ENCODE peak calls at places on chromosome 5, in eight cellular contexts. T is heart left ventricle, L is cardiac fibroblast, W is upper lobe of right lung, K is IMR-90, G is OCI-LY7, X is body of pancreas, S is GM12865. V is an unnamed sample.

GRCh38 chr5:168947212-168947868 is 353.6 kb downstream of the SLIT3 start:
- DNase-seq in G (peak), S (peak), W (no peak), T (peak), L (peak), K (peak), X (peak), V (peak)

GRCh38 chr5:89584339-89584956 is 701.5 kb upstream of the MEF2C start:
- DNase-seq in W (no peak), K (peak), G (no peak), T (no peak), L (peak), S (no peak), X (no peak), V (peak)

GRCh38 chr5:90144625-90145327 is 264.8 kb downstream of the CETN3 start:
- DNase-seq in W (no peak), X (no peak), T (no peak), S (no peak), L (peak), K (no peak), G (no peak), V (peak)

GRCh38 chr5:14204785-14205321 is 61.7 kb downstream of the TRIO start:
- DNase-seq in G (peak), T (peak), X (peak), S (peak), K (peak), L (peak), W (peak), V (peak)

GRCh38 chr5:42951169-42951846 is 88.8 kb downstream of the ANXA2R start:
- DNase-seq in W (peak), T (peak), S (peak), K (peak), L (peak), X (peak), G (peak), V (peak)

GRCh38 chr5:131647078-131647769 is 12.2 kb upstream of the RAPGEF6 start:
- DNase-seq in S (peak), L (no peak), X (no peak), T (no peak), G (peak), W (no peak), K (no peak), V (no peak)

GRCh38 chr5:55821731-55822512 is 29.2 kb upstream of the IL31RA start:
- DNase-seq in S (no peak), K (no peak), W (peak), L (peak), X (peak), T (peak), G (no peak), V (peak)

GRCh38 chr5:67774153-67774552 is 441.4 kb upstream of the PIK3R1 start:
- DNase-seq in X (no peak), W (no peak), S (no peak), T (no peak), K (no peak), G (no peak), L (peak), V (no peak)

GRCh38 chr5:39369123-39369815 is 5.0 kb upstream of the C9 start:
- DNase-seq in W (no peak), T (no peak), K (no peak), L (no peak), G (no peak), X (no peak), S (no peak), V (no peak)

GRCh38 chr5:105953616-105954015 is 1717.1 kb downstream of the EFNA5 start:
- DNase-seq in S (no peak), W (no peak), L (no peak), G (no peak), X (no peak), K (no peak), T (no peak), V (no peak)

GRCh38 chr5:172423379-172424110 is 30.8 kb downstream of the SH3PXD2B start:
- DNase-seq in L (no peak), G (no peak), X (no peak), S (no peak), T (peak), K (no peak), W (no peak), V (no peak)

GRCh38 chr5:174317261-174317894 is 271.9 kb downstream of the NSG2 start:
- DNase-seq in W (peak), S (peak), K (peak), X (peak), L (peak), G (peak), T (no peak), V (peak)

GRCh38 chr5:132180134-132180745 is 47.4 kb downstream of the P4HA2 start:
- DNase-seq in K (peak), S (peak), X (peak), G (peak), W (no peak), T (no peak), L (peak), V (peak)

GRCh38 chr5:79685621-79686020 is 4.0 kb upstream of the CMYA5 start:
- DNase-seq in G (no peak), K (peak), T (no peak), W (no peak), L (no peak), X (no peak), S (no peak), V (peak)

GRCh38 chr5:20166496-20166895 is 178.5 kb upstream of the CDH18 start:
- DNase-seq in W (no peak), G (no peak), T (no peak), X (no peak), S (no peak), L (no peak), K (no peak), V (no peak)

GRCh38 chr5:171757853-171758535 is 27.6 kb upstream of the SMIM23 start:
- DNase-seq in K (peak), T (no peak), G (no peak), L (peak), X (no peak), W (no peak), S (no peak), V (peak)

GRCh38 chr5:33894566-33894965 is 2.8 kb upstream of the ADAMTS12 start:
- DNase-seq in X (no peak), G (no peak), S (no peak), K (peak), T (no peak), L (peak), W (no peak), V (no peak)

GRCh38 chr5:33891731-33892418 is at the start of gene ADAMTS12:
- DNase-seq in G (no peak), K (peak), S (peak), L (peak), X (peak), W (peak), T (peak), V (peak)

GRCh38 chr5:33890633-33891032 is 1.2 kb downstream of the ADAMTS12 start:
- DNase-seq in W (no peak), L (peak), K (peak), S (peak), X (no peak), G (no peak), T (no peak), V (peak)

GRCh38 chr5:33890147-33890546 is 1.6 kb downstream of the ADAMTS12 start:
- DNase-seq in T (no peak), S (no peak), L (peak), X (no peak), G (no peak), W (no peak), K (peak), V (peak)

GRCh38 chr5:33892419-33893151 is 795 bp upstream of the ADAMTS12 start:
- DNase-seq in X (peak), W (no peak), T (no peak), K (peak), S (no peak), G (no peak), L (peak), V (peak)
- H3K4me3 ChIP-seq in X (no peak), W (peak), T (peak), K (peak), S (no peak), G (no peak), L (peak), V (peak)

GRCh38 chr5:158741296-158741695 is 358.4 kb downstream of the EBF1 start:
- DNase-seq in G (no peak), K (no peak), L (no peak), X (no peak), S (no peak), T (no peak), W (no peak), V (no peak)

GRCh38 chr5:158737536-158738027 is 362.1 kb downstream of the EBF1 start:
- DNase-seq in S (no peak), L (no peak), T (no peak), G (no peak), X (no peak), K (no peak), W (no peak), V (no peak)

GRCh38 chr5:158736134-158736533 is 363.6 kb downstream of the EBF1 start:
- DNase-seq in T (no peak), S (no peak), G (no peak), X (no peak), K (no peak), L (no peak), W (no peak), V (no peak)

GRCh38 chr5:158740358-158740757 is 359.4 kb downstream of the EBF1 start:
- DNase-seq in G (no peak), L (no peak), K (no peak), S (no peak), W (no peak), T (no peak), X (no peak), V (no peak)

GRCh38 chr5:158739941-158740340 is 359.8 kb downstream of the EBF1 start:
- DNase-seq in L (peak), G (no peak), X (no peak), W (no peak), T (no peak), S (no peak), K (no peak), V (peak)
- TF ChIP-seq CTCF in L (peak), G (no peak), X (no peak), W (peak), T (no peak), S (no peak), K (no peak), V (peak)

GRCh38 chr5:150527038-150527437 is 19.1 kb downstream of the NDST1 start:
- DNase-seq in G (no peak), K (no peak), L (no peak), S (no peak), T (peak), W (no peak), X (no peak), V (no peak)

GRCh38 chr5:150529147-150529546 is 21.2 kb downstream of the NDST1 start:
- DNase-seq in L (no peak), T (no peak), K (no peak), W (no peak), X (no peak), G (no peak), S (no peak), V (no peak)

GRCh38 chr5:150525781-150526180 is 17.9 kb downstream of the NDST1 start:
- DNase-seq in T (peak), K (no peak), G (no peak), S (no peak), W (no peak), L (no peak), X (no peak), V (no peak)

GRCh38 chr5:150529555-150529954 is 21.6 kb downstream of the NDST1 start:
- DNase-seq in T (no peak), X (no peak), L (no peak), S (no peak), K (no peak), W (no peak), G (no peak), V (no peak)

DNA sequence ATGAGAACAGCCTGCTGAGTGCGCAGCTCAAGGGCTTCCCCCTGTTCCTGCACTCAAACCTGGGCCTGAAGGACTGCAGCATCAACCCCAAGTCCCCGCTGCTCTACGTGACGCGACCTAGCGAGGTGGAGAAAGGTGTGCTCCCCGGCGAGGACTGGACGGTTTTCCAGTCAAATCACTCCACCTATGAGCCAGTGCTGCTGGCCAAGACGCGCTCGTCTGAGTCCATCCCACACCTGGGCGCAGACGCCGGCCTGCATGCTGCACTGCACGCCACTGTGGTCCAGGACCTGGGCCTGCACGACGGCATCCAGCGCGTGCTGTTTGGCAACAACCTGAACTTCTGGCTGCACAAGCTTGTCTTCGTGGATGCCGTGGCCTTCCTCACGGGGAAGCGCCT is 19.9 kb downstream of the NDST1 start:
- DNase-seq in W (no peak), K (no peak), S (no peak), T (peak), G (no peak), X (no peak), L (no peak), V (no peak)
- H3K4me3 ChIP-seq in W (no peak), K (no peak), S (no peak), T (no peak), G (no peak), X (no peak), L (no peak), V (no peak)

DNA sequence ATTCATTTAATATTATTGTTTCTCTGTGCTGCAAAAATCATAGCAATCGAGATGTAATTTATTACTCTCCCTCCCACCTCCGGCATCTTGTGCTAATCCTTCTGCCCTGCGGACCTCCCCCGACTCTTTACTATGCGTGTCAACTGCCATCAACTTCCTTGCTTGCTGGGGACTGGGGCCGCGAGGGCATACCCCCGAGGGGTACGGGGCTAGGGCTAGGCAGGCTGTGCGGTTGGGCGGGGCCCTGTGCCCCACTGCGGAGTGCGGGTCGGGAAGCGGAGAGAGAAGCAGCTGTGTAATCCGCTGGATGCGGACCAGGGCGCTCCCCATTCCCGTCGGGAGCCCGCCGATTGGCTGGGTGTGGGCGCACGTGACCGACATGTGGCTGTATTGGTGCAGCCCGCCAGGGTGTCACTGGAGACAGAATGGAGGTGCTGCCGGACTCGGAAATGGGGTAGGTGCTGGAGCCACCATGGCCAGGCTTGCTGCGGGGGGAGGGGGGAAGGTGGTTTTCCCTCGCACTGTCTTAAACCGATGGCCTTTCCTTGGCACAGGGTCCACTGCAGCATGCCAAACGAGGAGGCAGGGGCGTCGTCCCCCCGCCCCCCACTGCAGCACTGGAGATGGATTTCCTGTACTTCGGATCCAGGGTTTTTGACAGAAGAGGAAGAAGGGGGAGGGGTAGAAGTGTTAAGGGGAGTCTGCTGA is at the start of gene APC:
- DNase-seq in X (peak), G (peak), L (peak), T (peak), K (peak), S (peak), W (peak), V (peak)
- TF ChIP-seq CTCF in X (peak), G (no peak), L (no peak), T (peak), K (no peak), S (no peak), W (no peak), V (no peak)

DNA sequence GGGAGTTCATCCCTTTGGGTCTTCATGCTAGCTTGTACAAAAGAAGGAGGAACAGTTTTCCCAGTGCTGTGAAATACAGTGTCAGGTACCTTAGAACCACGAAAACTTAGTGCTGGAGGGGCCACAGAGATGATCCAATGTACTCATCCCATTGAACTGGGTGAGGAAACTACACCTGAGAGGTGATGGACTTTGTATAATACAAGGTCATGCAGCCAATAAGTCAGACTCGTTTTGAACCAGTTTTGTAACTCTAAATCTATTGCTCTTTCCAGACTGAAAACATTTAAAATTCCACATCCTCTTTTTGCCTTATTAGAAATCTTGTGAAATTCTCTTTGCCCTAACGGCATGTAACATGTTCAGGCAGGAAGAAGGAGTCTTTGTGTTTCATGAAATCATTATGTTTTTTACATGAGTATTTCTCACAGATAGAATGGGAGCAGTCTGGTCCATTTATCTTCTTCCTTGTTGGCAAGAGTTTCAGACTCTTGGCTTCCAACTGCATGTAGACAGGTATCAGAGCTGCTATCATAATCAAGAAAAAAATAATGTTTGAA is 146.8 kb upstream of the FBXL7 start:
- DNase-seq in X (no peak), K (no peak), L (no peak), S (no peak), G (no peak), W (no peak), T (no peak), V (no peak)
- H3K4me3 ChIP-seq in X (no peak), K (no peak), L (no peak), S (no peak), G (no peak), W (no peak), T (no peak), V (no peak)

GRCh38 chr5:61625682-61626620 is 293.9 kb downstream of the ZSWIM6 start:
- DNase-seq in K (peak), G (no peak), X (peak), L (peak), S (peak), T (peak), W (peak), V (peak)

GRCh38 chr5:61620660-61621650 is 288.9 kb downstream of the ZSWIM6 start:
- DNase-seq in X (peak), G (no peak), K (no peak), S (no peak), W (no peak), L (no peak), T (no peak), V (peak)

GRCh38 chr5:61624553-61624952 is 292.5 kb downstream of the ZSWIM6 start:
- DNase-seq in G (no peak), W (no peak), T (no peak), S (no peak), L (no peak), K (no peak), X (no peak), V (no peak)

GRCh38 chr5:61624966-61625681 is 293.1 kb downstream of the ZSWIM6 start:
- DNase-seq in T (no peak), L (no peak), X (no peak), S (no peak), K (no peak), G (no peak), W (no peak), V (no peak)

GRCh38 chr5:61623401-61624069 is 291.5 kb downstream of the ZSWIM6 start:
- DNase-seq in X (no peak), W (no peak), K (no peak), S (peak), G (no peak), L (no peak), T (no peak), V (no peak)
- TF ChIP-seq CTCF in X (no peak), W (peak), K (peak), S (peak), G (peak), L (no peak), T (no peak), V (peak)

GRCh38 chr5:127758884-127759283 is 55.7 kb downstream of the CCDC192 start:
- DNase-seq in X (peak), K (no peak), W (no peak), L (peak), T (no peak), G (no peak), S (no peak), V (no peak)
- H3K4me3 ChIP-seq in X (no peak), K (no peak), W (no peak), L (no peak), T (no peak), G (no peak), S (no peak), V (no peak)

DNA sequence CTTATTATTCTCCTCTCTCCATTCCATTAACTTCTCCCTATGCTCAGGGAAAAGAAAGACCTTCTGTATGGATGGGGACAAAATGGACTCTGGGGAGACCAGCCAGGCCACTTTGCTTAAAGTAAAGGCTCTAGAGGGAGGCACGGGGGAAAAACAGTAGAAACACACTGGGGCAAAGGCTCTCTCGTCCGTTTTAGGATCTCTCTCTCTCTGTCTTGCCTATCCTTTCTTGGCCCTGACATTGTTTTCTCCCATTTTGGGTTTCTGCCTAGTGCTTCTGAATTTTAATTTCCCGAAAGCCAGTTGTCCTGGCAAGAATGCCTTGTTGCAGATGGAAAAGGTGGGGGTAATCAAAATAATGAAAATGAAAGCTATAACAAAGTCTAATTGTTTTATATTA is 28.2 kb downstream of the NMUR2 start:
- DNase-seq in X (no peak), K (no peak), S (no peak), G (no peak), W (no peak), T (no peak), L (no peak), V (no peak)
- TF ChIP-seq CTCF in X (no peak), K (no peak), S (no peak), G (no peak), W (no peak), T (no peak), L (no peak), V (no peak)

DNA sequence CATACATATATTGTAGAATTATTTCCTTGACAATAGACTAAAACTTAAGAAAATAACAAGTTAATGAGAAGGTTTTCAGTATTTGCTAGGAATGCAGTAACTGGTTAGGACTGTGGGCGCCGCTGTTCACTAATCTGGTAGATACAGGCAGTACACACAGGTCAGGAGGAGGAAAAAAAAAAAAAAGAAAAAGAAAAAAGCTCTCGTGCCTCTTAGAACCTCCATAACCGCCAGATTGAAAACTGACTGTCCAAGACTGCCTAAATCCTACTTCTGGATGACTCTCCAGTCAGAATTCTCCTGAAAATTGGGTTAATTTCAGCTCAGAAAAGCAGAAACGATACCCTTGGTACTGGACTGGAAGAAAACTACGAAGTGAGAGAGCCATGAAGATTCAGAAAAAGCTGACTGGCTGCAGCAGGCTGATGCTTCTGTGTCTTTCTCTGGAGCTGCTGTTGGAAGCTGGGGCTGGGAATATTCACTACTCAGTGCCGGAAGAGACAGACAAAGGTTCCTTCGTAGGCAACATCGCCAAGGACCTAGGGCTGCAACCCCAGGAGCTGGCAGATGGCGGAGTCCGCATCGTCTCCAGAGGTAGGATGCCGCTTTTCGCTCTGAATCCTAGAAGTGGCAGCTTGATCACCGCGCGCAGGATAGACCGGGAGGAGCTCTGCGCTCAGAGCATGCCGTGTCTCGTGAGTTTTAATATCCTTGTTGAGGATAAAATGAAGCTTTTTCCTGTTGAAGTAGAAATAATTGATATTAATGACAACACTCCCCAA is at the start of gene PCDHGA1:
- DNase-seq in W (no peak), L (peak), G (peak), S (peak), X (peak), T (peak), K (peak), V (peak)
- H3K4me3 ChIP-seq in W (no peak), L (peak), G (peak), S (peak), X (no peak), T (peak), K (peak), V (peak)

GRCh38 chr5:58466939-58467338 is 7.1 kb upstream of the PLK2 start:
- DNase-seq in W (no peak), G (no peak), X (peak), T (no peak), L (peak), S (peak), K (peak), V (peak)
- TF ChIP-seq CTCF in W (no peak), G (no peak), X (no peak), T (no peak), L (no peak), S (no peak), K (no peak), V (peak)

V was measured in fibroblast of villous mesenchyme.